ENCODE peak calls at places on chromosome 1, in eight cellular contexts. One of them, this sample, is unnamed.

GRCh38 chr1:115501476-115501875 is 140.3 kb upstream of the VANGL1 start:
- DNase-seq in activated CD4-positive, CD25-positive, alpha-beta regulatory T cell treated with anti-CD3 and anti-CD28 coated beads, Interleukin-2, amount 50 U/mL, for 16 hours: no peak
- DNase-seq in lung: no peak
- DNase-seq in kidney: no peak
- DNase-seq in sigmoid colon: no peak
- DNase-seq in fibroblast of lung: no peak
- DNase-seq in left ventricle myocardium inferior: no peak
- DNase-seq in activated CD4-positive, alpha-beta T cell treated with anti-CD3 and anti-CD28 coated beads, Interleukin-2, amount 10 ng/mL, durations not matched to agents 7 days and 5 days: no peak
- DNase-seq in this sample: no peak

GRCh38 chr1:232335261-232335660 is 294.7 kb downstream of the SIPA1L2 start:
- DNase-seq in sigmoid colon: no peak
- DNase-seq in activated CD4-positive, CD25-positive, alpha-beta regulatory T cell treated with anti-CD3 and anti-CD28 coated beads, Interleukin-2, amount 50 U/mL, for 16 hours: no peak
- DNase-seq in kidney: no peak
- DNase-seq in left ventricle myocardium inferior: no peak
- DNase-seq in lung: no peak
- DNase-seq in activated CD4-positive, alpha-beta T cell treated with anti-CD3 and anti-CD28 coated beads, Interleukin-2, amount 10 ng/mL, durations not matched to agents 7 days and 5 days: peak; percentile 53
- DNase-seq in fibroblast of lung: no peak
- DNase-seq in this sample: no peak

GRCh38 chr1:75725256-75725655 is 747 bp downstream of the ACADM start:
- DNase-seq in sigmoid colon: no peak
- DNase-seq in activated CD4-positive, CD25-positive, alpha-beta regulatory T cell treated with anti-CD3 and anti-CD28 coated beads, Interleukin-2, amount 50 U/mL, for 16 hours: no peak
- DNase-seq in lung: no peak
- DNase-seq in fibroblast of lung: peak; percentile 34
- DNase-seq in kidney: no peak
- DNase-seq in activated CD4-positive, alpha-beta T cell treated with anti-CD3 and anti-CD28 coated beads, Interleukin-2, amount 10 ng/mL, durations not matched to agents 7 days and 5 days: no peak
- DNase-seq in left ventricle myocardium inferior: no peak
- DNase-seq in this sample: no peak

GRCh38 chr1:19643602-19644419 is at the start of gene NBL1:
- DNase-seq in sigmoid colon: peak; percentile 90
- DNase-seq in left ventricle myocardium inferior: peak; percentile 84
- DNase-seq in kidney: peak; percentile 91
- DNase-seq in activated CD4-positive, CD25-positive, alpha-beta regulatory T cell treated with anti-CD3 and anti-CD28 coated beads, Interleukin-2, amount 50 U/mL, for 16 hours: no peak
- DNase-seq in lung: no peak
- DNase-seq in activated CD4-positive, alpha-beta T cell treated with anti-CD3 and anti-CD28 coated beads, Interleukin-2, amount 10 ng/mL, durations not matched to agents 7 days and 5 days: peak; percentile 76
- DNase-seq in fibroblast of lung: peak; percentile 70
- DNase-seq in this sample: no peak

GRCh38 chr1:246107516-246108277 is 399.4 kb downstream of the SMYD3 start:
- DNase-seq in activated CD4-positive, CD25-positive, alpha-beta regulatory T cell treated with anti-CD3 and anti-CD28 coated beads, Interleukin-2, amount 50 U/mL, for 16 hours: no peak
- DNase-seq in left ventricle myocardium inferior: no peak
- DNase-seq in fibroblast of lung: peak; percentile 8
- DNase-seq in kidney: no peak
- DNase-seq in lung: no peak
- DNase-seq in sigmoid colon: no peak
- DNase-seq in activated CD4-positive, alpha-beta T cell treated with anti-CD3 and anti-CD28 coated beads, Interleukin-2, amount 10 ng/mL, durations not matched to agents 7 days and 5 days: no peak
- DNase-seq in this sample: no peak

GRCh38 chr1:54028306-54029251 is 10.6 kb upstream of the LDLRAD1 start:
- DNase-seq in sigmoid colon: no peak
- DNase-seq in left ventricle myocardium inferior: no peak
- DNase-seq in kidney: no peak
- DNase-seq in activated CD4-positive, alpha-beta T cell treated with anti-CD3 and anti-CD28 coated beads, Interleukin-2, amount 10 ng/mL, durations not matched to agents 7 days and 5 days: no peak
- DNase-seq in fibroblast of lung: no peak
- DNase-seq in lung: no peak
- DNase-seq in activated CD4-positive, CD25-positive, alpha-beta regulatory T cell treated with anti-CD3 and anti-CD28 coated beads, Interleukin-2, amount 50 U/mL, for 16 hours: no peak
- DNase-seq in this sample: no peak

GRCh38 chr1:66402194-66402593 is 131.8 kb upstream of the SGIP1 start:
- DNase-seq in activated CD4-positive, CD25-positive, alpha-beta regulatory T cell treated with anti-CD3 and anti-CD28 coated beads, Interleukin-2, amount 50 U/mL, for 16 hours: no peak
- DNase-seq in sigmoid colon: peak; percentile 90
- DNase-seq in activated CD4-positive, alpha-beta T cell treated with anti-CD3 and anti-CD28 coated beads, Interleukin-2, amount 10 ng/mL, durations not matched to agents 7 days and 5 days: no peak
- DNase-seq in fibroblast of lung: peak; percentile 56
- DNase-seq in kidney: peak; percentile 90
- DNase-seq in left ventricle myocardium inferior: peak; percentile 80
- DNase-seq in lung: no peak
- DNase-seq in this sample: peak; percentile 79

GRCh38 chr1:98288494-98288893 is 367.7 kb upstream of the DPYD start:
- DNase-seq in sigmoid colon: no peak
- DNase-seq in activated CD4-positive, alpha-beta T cell treated with anti-CD3 and anti-CD28 coated beads, Interleukin-2, amount 10 ng/mL, durations not matched to agents 7 days and 5 days: no peak
- DNase-seq in left ventricle myocardium inferior: no peak
- DNase-seq in activated CD4-positive, CD25-positive, alpha-beta regulatory T cell treated with anti-CD3 and anti-CD28 coated beads, Interleukin-2, amount 50 U/mL, for 16 hours: no peak
- DNase-seq in kidney: no peak
- DNase-seq in fibroblast of lung: no peak
- DNase-seq in lung: no peak
- DNase-seq in this sample: no peak

GRCh38 chr1:30749691-30750583 is 7.6 kb downstream of the LAPTM5 start:
- DNase-seq in left ventricle myocardium inferior: no peak
- DNase-seq in fibroblast of lung: no peak
- DNase-seq in activated CD4-positive, CD25-positive, alpha-beta regulatory T cell treated with anti-CD3 and anti-CD28 coated beads, Interleukin-2, amount 50 U/mL, for 16 hours: peak; percentile 32
- DNase-seq in lung: no peak
- DNase-seq in kidney: peak; percentile 76
- DNase-seq in activated CD4-positive, alpha-beta T cell treated with anti-CD3 and anti-CD28 coated beads, Interleukin-2, amount 10 ng/mL, durations not matched to agents 7 days and 5 days: peak; percentile 84
- DNase-seq in sigmoid colon: no peak
- DNase-seq in this sample: peak; percentile 75

GRCh38 chr1:170910273-170910672 is 25.1 kb upstream of the MROH9 start:
- DNase-seq in activated CD4-positive, CD25-positive, alpha-beta regulatory T cell treated with anti-CD3 and anti-CD28 coated beads, Interleukin-2, amount 50 U/mL, for 16 hours: no peak
- DNase-seq in sigmoid colon: no peak
- DNase-seq in left ventricle myocardium inferior: no peak
- DNase-seq in lung: no peak
- DNase-seq in fibroblast of lung: peak; percentile 47
- DNase-seq in activated CD4-positive, alpha-beta T cell treated with anti-CD3 and anti-CD28 coated beads, Interleukin-2, amount 10 ng/mL, durations not matched to agents 7 days and 5 days: no peak
- DNase-seq in kidney: no peak
- DNase-seq in this sample: no peak

GRCh38 chr1:221217029-221217428 is 337.8 kb downstream of the HLX start:
- DNase-seq in fibroblast of lung: no peak
- DNase-seq in left ventricle myocardium inferior: peak; percentile 32
- DNase-seq in sigmoid colon: no peak
- DNase-seq in activated CD4-positive, CD25-positive, alpha-beta regulatory T cell treated with anti-CD3 and anti-CD28 coated beads, Interleukin-2, amount 50 U/mL, for 16 hours: no peak
- DNase-seq in kidney: no peak
- DNase-seq in lung: no peak
- DNase-seq in activated CD4-positive, alpha-beta T cell treated with anti-CD3 and anti-CD28 coated beads, Interleukin-2, amount 10 ng/mL, durations not matched to agents 7 days and 5 days: no peak
- DNase-seq in this sample: no peak

GRCh38 chr1:3062616-3063378 is 6.2 kb upstream of the PRDM16 start:
- DNase-seq in fibroblast of lung: no peak
- DNase-seq in activated CD4-positive, CD25-positive, alpha-beta regulatory T cell treated with anti-CD3 and anti-CD28 coated beads, Interleukin-2, amount 50 U/mL, for 16 hours: no peak
- DNase-seq in sigmoid colon: peak; percentile 59
- DNase-seq in left ventricle myocardium inferior: no peak
- DNase-seq in kidney: peak; percentile 79
- DNase-seq in activated CD4-positive, alpha-beta T cell treated with anti-CD3 and anti-CD28 coated beads, Interleukin-2, amount 10 ng/mL, durations not matched to agents 7 days and 5 days: no peak
- DNase-seq in lung: no peak
- DNase-seq in this sample: no peak

GRCh38 chr1:169488157-169488556 is 2.4 kb upstream of the SLC19A2 start:
- DNase-seq in activated CD4-positive, CD25-positive, alpha-beta regulatory T cell treated with anti-CD3 and anti-CD28 coated beads, Interleukin-2, amount 50 U/mL, for 16 hours: no peak
- DNase-seq in sigmoid colon: no peak
- DNase-seq in activated CD4-positive, alpha-beta T cell treated with anti-CD3 and anti-CD28 coated beads, Interleukin-2, amount 10 ng/mL, durations not matched to agents 7 days and 5 days: no peak
- DNase-seq in fibroblast of lung: no peak
- DNase-seq in lung: no peak
- DNase-seq in left ventricle myocardium inferior: no peak
- DNase-seq in kidney: no peak
- DNase-seq in this sample: no peak

GRCh38 chr1:36465731-36466369 is 1.7 kb upstream of the MRPS15 start:
- DNase-seq in activated CD4-positive, CD25-positive, alpha-beta regulatory T cell treated with anti-CD3 and anti-CD28 coated beads, Interleukin-2, amount 50 U/mL, for 16 hours: no peak
- DNase-seq in lung: no peak
- DNase-seq in kidney: no peak
- DNase-seq in fibroblast of lung: peak; percentile 37
- DNase-seq in left ventricle myocardium inferior: no peak
- DNase-seq in activated CD4-positive, alpha-beta T cell treated with anti-CD3 and anti-CD28 coated beads, Interleukin-2, amount 10 ng/mL, durations not matched to agents 7 days and 5 days: no peak
- DNase-seq in sigmoid colon: no peak
- DNase-seq in this sample: no peak

This sample was measured in GM06990.